ENCODE peak calls at places on chromosomes 11 and 22, in five cellular contexts. R, H, I, Y and O are unnamed samples.

GRCh38 chr11:130522284-130522961 is 74.0 kb downstream of the ADAMTS15 start:
- DNase-seq in R (no peak), H (peak; percentile 30), I (peak; percentile 44), Y (no peak), O (peak; percentile 82)

GRCh38 chr11:119578466-119579220 is 150.4 kb downstream of the NECTIN1 start:
- DNase-seq in R (no peak), H (no peak), I (no peak), Y (no peak), O (no peak)

GRCh38 chr11:46369458-46370152 is 11.9 kb upstream of the MDK start:
- DNase-seq in R (no peak), H (peak; percentile 71), I (peak; percentile 80), Y (no peak), O (peak; percentile 85)

GRCh38 chr11:26820739-26821138 is 98.9 kb upstream of the SLC5A12 start:
- DNase-seq in R (no peak), H (no peak), I (no peak), Y (no peak), O (no peak)

GRCh38 chr11:120645639-120646038 is 134.1 kb downstream of the GRIK4 start:
- DNase-seq in R (no peak), H (no peak), I (peak; percentile 60), Y (no peak), O (no peak)

GRCh38 chr11:68506908-68507307 is 46.4 kb downstream of the PPP6R3 start:
- DNase-seq in R (no peak), H (no peak), I (peak; percentile 21), Y (no peak), O (no peak)

GRCh38 chr22:21766933-21767462 is 31.4 kb upstream of the YPEL1 start:
- DNase-seq in R (peak; percentile 16), H (no peak), I (no peak), Y (no peak), O (no peak)

GRCh38 chr22:41899992-41900651 is 14.8 kb downstream of the SHISA8 start:
- DNase-seq in R (no peak), H (no peak), I (no peak), Y (no peak), O (no peak)

GRCh38 chr11:35115688-35116030 is 23.3 kb upstream of the CD44 start:
- DNase-seq in R (no peak), H (no peak), I (no peak), Y (no peak), O (peak; percentile 26)

GRCh38 chr11:60867871-60868681 is 734 bp downstream of the ZP1 start:
- DNase-seq in R (no peak), H (no peak), I (no peak), Y (no peak), O (no peak)

GRCh38 chr22:44107341-44107740 is 73.4 kb upstream of the PARVG start:
- DNase-seq in R (no peak), H (no peak), I (no peak), Y (no peak), O (no peak)